ENCODE peak calls at places on chromosome 22, in five cellular contexts. O is body of pancreas, I is H9, M is keratinocyte, L is fibroblast of lung. E is an unnamed sample. For H3K4me1, the result is how much of the 10 kb centered on the place peaks cover.

GRCh38 chr22:47676685-47677084 is 914.2 kb downstream of the TBC1D22A start:
- DNase-seq in O (no peak), I (no peak), M (no peak), L (no peak), E (no peak)

GRCh38 chr22:46297151-46297819 is 615 bp downstream of the GTSE1 start:
- DNase-seq in O (peak), I (no peak), M (no peak), L (peak), E (peak)

GRCh38 chr22:43262990-43263644 is 76.2 kb upstream of the TTLL12 start:
- DNase-seq in O (peak), I (no peak), M (no peak), L (no peak), E (no peak)

GRCh38 chr22:44399906-44400762 is 87.4 kb upstream of the SHISAL1 start:
- DNase-seq in O (peak), I (peak), M (no peak), L (no peak), E (no peak)

GRCh38 chr22:46115388-46115678 is 35.0 kb upstream of the PPARA start:
- DNase-seq in O (no peak), I (no peak), M (no peak), L (no peak), E (no peak)

GRCh38 chr22:29043906-29044575 is 17.6 kb downstream of the C22orf31 start:
- DNase-seq in O (no peak), I (no peak), M (no peak), L (peak), E (no peak)

GRCh38 chr22:41381329-41382097 is at the start of gene TEF:
- DNase-seq in O (peak), I (peak), M (peak), L (peak), E (peak)

GRCh38 chr22:18057568-18058209 is 20.1 kb upstream of the PEX26 start:
- DNase-seq in O (peak), I (no peak), M (peak), L (peak), E (peak)

GRCh38 chr22:36339171-36340065 is 48.3 kb downstream of the MYH9 start:
- DNase-seq in O (no peak), I (no peak), M (no peak), L (peak), E (peak)

GRCh38 chr22:36160499-36160942 is at the start of gene APOL3:
- DNase-seq in O (peak), I (no peak), M (no peak), L (peak), E (peak)

GRCh38 chr22:41382098-41382578 is 396 bp downstream of the TEF start:
- DNase-seq in O (peak), I (no peak), M (no peak), L (no peak), E (peak)

GRCh38 chr22:20663137-20663828 is 110.6 kb upstream of the SERPIND1 start:
- DNase-seq in O (no peak), I (no peak), M (peak), L (no peak), E (peak)

GRCh38 chr22:50148991-50149721 is 21.4 kb upstream of the PANX2 start:
- DNase-seq in O (peak), I (peak), M (peak), L (peak), E (peak)

GRCh38 chr22:17788023-17788330 is 13.7 kb upstream of the BID start:
- DNase-seq in O (no peak), I (no peak), M (no peak), L (no peak), E (no peak)

GRCh38 chr22:45543243-45543642 is 40.6 kb downstream of the FBLN1 start:
- DNase-seq in O (no peak), I (no peak), M (no peak), L (no peak), E (no peak)

GRCh38 chr22:41367039-41367679 is 14.6 kb upstream of the TEF start:
- DNase-seq in O (peak), I (peak), M (peak), L (peak), E (peak)

GRCh38 chr22:17884084-17884483 is 109.8 kb upstream of the BID start:
- DNase-seq in O (no peak), I (no peak), M (no peak), L (no peak), E (peak)

GRCh38 chr22:49737101-49737551 is 90.5 kb downstream of the BRD1 start:
- DNase-seq in O (no peak), I (no peak), M (no peak), L (no peak), E (no peak)

GRCh38 chr22:42316988-42317387 is 46.5 kb upstream of the TCF20 start:
- DNase-seq in O (no peak), I (no peak), M (no peak), L (peak), E (peak)

GRCh38 chr22:32517488-32517887 is 42.9 kb downstream of the FBXO7 start:
- DNase-seq in O (no peak), I (no peak), M (no peak), L (no peak), E (no peak)

GRCh38 chr22:32520612-32521011 is 46.0 kb downstream of the FBXO7 start:
- DNase-seq in O (no peak), I (no peak), M (no peak), L (no peak), E (no peak)

GRCh38 chr22:32518351-32518750 is 43.7 kb downstream of the FBXO7 start:
- DNase-seq in O (no peak), I (no peak), M (no peak), L (no peak), E (no peak)

GRCh38 chr22:32517921-32518320 is 43.3 kb downstream of the FBXO7 start:
- DNase-seq in O (no peak), I (no peak), M (no peak), L (no peak), E (no peak)

DNA sequence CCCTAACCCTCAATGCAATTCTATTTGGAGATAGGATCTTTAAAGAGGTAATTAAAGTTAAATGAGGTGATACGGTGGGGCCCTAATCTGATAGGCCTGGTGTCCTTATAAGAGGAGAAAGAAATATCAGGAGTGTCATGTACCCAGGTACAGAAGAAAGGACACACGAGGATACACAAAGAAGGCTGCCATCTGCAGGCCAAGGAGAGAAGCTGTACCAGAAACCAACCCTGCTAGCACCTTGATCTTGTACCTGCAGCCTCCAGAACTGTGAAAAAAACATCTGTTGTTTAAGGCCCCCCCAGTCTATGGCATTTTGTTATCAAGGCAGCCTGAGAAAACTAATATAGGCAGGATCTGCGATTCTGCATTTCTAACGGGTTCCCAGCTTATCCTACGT is 44.2 kb downstream of the FBXO7 start:
- DNase-seq in O (no peak), I (no peak), M (peak), L (no peak), E (no peak)
- TF ChIP-seq CTCF in O (no peak), I (peak), M (peak), L (peak), E (peak)

GRCh38 chr22:32815943-32816342 is 14.4 kb downstream of the TIMP3 start:
- DNase-seq in O (no peak), I (no peak), M (no peak), L (no peak), E (no peak)
- H3K4me1 ChIP-seq in O (under half), I (under half), M (under half), L (under half), E (under half)

GRCh38 chr22:37499789-37500188 is 13.6 kb upstream of the MFNG start:
- DNase-seq in O (peak), I (no peak), M (no peak), L (no peak), E (no peak)

GRCh38 chr22:37499006-37499707 is 13.0 kb upstream of the MFNG start:
- DNase-seq in O (no peak), I (no peak), M (no peak), L (peak), E (no peak)

GRCh38 chr22:37500745-37501144 is 14.6 kb upstream of the MFNG start:
- DNase-seq in O (no peak), I (no peak), M (no peak), L (no peak), E (no peak)

GRCh38 chr22:37496651-37497599 is 10.7 kb upstream of the MFNG start:
- DNase-seq in O (no peak), I (peak), M (peak), L (peak), E (peak)

DNA sequence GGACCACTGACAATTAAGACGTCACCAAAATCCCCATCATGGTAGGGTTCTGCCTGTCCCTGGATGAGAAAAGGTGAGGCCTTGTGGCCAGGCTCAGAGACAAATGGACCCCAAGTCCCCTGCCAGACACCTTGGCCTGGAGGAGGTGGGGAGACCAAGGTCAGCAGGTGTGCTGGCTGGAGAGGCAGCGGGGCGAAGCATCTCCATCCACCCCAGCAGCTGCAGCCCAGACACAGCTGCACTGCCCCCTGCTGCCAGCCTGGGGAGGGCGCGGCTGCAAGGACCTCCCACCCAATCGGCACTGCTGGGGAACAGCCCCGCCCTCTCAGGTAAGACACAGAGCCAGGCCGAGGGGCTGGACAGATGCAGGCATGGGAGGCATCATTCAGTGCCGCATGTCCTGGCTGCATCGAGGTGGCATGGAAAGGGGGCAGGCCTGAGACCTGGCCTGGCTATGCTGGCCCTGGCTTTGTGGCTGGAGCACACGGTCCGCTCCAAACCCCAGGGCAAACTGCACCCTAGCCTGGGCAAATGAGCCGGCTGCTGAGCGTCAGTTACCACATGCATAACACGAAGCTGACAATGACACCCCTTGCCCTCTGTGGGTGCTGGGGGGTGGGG is 12.2 kb upstream of the MFNG start:
- DNase-seq in O (peak), I (peak), M (no peak), L (no peak), E (no peak)
- TF ChIP-seq CTCF in O (peak), I (peak), M (peak), L (no peak), E (peak)

GRCh38 chr22:38175206-38176118 is 6.2 kb downstream of the PLA2G6 start:
- DNase-seq in O (no peak), I (no peak), M (no peak), L (no peak), E (no peak)
- H3K4me1 ChIP-seq in O (under half), I (under half), M (half or more), L (under half), E (under half)

GRCh38 chr22:24554316-24555159 is at the start of gene GUCD1:
- DNase-seq in O (peak), I (peak), M (no peak), L (peak), E (peak)

GRCh38 chr22:24559471-24559870 is 3.7 kb downstream of the SNRPD3 start:
- DNase-seq in O (no peak), I (no peak), M (no peak), L (no peak), E (no peak)

GRCh38 chr22:24553597-24554315 is 1.2 kb downstream of the GUCD1 start:
- DNase-seq in O (peak), I (no peak), M (no peak), L (peak), E (peak)

GRCh38 chr22:24555160-24555495 is 190 bp upstream of the GUCD1 start:
- DNase-seq in O (peak), I (peak), M (peak), L (peak), E (peak)

DNA sequence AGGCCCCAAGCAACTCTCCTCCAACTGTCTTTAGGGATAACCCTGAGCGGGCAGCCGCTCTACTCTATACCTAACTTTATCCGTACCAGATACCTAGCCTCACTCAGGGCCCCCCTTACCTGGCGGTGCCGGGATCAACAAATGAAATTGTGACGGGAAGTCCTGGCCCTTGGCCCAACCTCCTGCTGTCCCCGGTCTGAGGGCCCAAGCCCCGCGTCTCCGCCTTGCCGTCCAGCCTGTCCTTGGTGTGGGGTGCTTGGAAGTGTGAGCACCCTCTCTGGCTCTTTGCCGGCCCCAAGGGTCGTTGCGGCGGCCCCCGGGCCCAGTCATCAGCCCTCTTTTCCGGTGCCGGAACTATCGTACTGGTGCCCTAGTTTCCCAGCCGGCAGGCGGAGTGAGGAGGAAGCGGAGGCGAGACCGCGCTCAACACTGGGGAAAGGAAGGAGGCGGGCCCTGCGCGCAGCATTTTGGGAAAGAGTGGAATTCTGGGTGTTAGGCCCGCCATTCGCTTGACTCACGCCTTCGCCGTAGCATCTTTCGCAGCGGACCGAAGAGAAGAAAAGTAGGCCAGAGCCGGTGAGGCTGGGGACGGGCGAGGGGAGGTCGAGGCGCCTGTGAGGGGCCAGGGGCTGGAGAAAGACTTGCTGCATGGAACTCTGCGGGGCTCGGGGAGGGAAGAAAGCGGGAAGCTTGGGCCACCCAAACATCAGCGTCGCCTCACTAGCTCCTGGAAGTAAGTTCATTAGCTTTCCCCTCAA is at the start of gene SNRPD3:
- DNase-seq in O (peak), I (peak), M (no peak), L (peak), E (peak)
- TF ChIP-seq CTCF in O (peak), I (no peak), M (peak), L (no peak), E (no peak)

GRCh38 chr22:30305519-30305905 is 16.2 kb upstream of the CASTOR1 start:
- DNase-seq in O (peak), I (no peak), M (no peak), L (no peak), E (no peak)

GRCh38 chr22:30307026-30307574 is 17.8 kb upstream of the CASTOR1 start:
- DNase-seq in O (no peak), I (no peak), M (no peak), L (no peak), E (no peak)

GRCh38 chr22:30306629-30307016 is 17.3 kb upstream of the CASTOR1 start:
- DNase-seq in O (no peak), I (no peak), M (no peak), L (no peak), E (no peak)

GRCh38 chr22:30304495-30305244 is 15.4 kb upstream of the CASTOR1 start:
- DNase-seq in O (peak), I (no peak), M (no peak), L (peak), E (peak)

DNA sequence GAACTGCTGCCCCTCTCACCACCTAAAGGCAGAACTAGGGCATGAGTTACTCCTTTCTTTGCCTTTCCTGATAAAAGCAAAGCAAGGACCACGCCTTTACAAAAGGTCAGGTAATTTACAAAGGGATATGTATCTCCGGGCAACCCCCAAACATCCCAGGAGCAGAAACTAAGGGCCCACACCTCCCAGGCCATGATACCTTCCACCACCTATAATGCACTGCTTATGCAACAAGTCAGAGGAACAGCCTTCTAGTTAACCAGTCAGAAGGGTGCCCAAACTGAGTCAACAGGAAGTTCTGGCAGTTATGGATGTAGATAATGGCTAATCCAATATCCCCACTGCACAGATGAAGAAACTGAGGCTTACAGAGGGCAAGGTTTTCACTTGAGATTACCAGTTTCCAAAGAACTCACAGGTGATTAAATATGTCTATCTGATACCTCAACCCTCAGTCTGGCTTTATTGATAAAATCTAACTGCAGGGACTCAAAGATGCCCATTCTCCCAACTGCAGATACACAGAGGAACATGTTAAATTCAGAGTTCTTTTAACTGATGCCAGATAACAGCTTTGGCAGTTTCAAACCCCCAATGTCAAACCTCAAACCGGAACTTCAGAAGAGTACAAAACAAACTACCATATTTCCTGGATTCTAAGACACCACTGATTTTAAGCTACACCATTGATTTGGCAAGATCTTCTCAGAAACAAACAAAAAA is 16.8 kb upstream of the CASTOR1 start:
- DNase-seq in O (no peak), I (no peak), M (no peak), L (no peak), E (peak)
- H3K4me1 ChIP-seq in O (half or more), I (under half), M (half or more), L (under half), E (half or more)

DNA sequence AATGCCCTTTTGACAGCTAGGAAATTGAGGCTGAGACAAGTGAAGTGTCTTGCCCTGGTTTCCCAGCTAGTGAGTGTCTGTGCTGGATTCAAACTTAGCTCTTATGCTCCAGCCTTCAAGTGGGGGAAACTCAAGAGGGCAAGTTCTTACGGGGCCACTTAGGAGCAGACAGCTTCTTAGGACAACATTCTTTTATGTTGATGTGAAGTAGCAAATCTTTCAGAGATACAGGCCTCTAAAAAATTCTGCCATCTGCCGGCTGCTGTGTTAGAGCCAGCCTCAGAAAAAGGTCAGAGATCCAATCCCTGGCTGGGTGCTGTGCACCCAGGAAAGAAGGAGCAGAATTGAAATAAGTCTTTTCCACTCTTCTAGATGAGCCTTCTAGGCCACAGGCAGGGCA is 26.6 kb downstream of the TIMP3 start:
- DNase-seq in O (no peak), I (no peak), M (no peak), L (no peak), E (no peak)
- TF ChIP-seq CTCF in O (no peak), I (no peak), M (peak), L (peak), E (no peak)